ENCODE peak calls at places on chromosomes 4 and X, in nine cellular contexts. X, N, L, B, S, A, Q, F and D are unnamed samples.

GRCh38 chr4:141215972-141216761 is 4.5 kb upstream of the ZNF330 start:
- DNase-seq in X (no peak), N (no peak), L (no peak), B (no peak), S (no peak), A (no peak), Q (no peak), F (no peak), D (no peak)

GRCh38 chr4:89829470-89830138 is 7.4 kb downstream of the SNCA start:
- DNase-seq in X (no peak), N (no peak), L (no peak), B (peak; percentile 86), S (peak; percentile 80), A (no peak), Q (no peak), F (no peak), D (no peak)

GRCh38 chr4:3364199-3364598 is 71.4 kb downstream of the RGS12 start:
- DNase-seq in X (no peak), N (no peak), L (no peak), B (no peak), S (no peak), A (no peak), Q (no peak), F (no peak), D (no peak)

GRCh38 chrX:10177620-10178019 is 20.8 kb downstream of the CLCN4 start:
- DNase-seq in X (no peak), N (no peak), L (no peak), B (no peak), S (no peak), A (no peak), Q (peak; percentile 67), F (no peak), D (no peak)

GRCh38 chrX:103446665-103447302 is 70.4 kb downstream of the BEX3 start:
- DNase-seq in X (no peak), N (peak; percentile 46), L (no peak), B (peak; percentile 68), S (peak; percentile 73), A (no peak), Q (no peak), F (no peak), D (peak; percentile 54)

GRCh38 chr4:183342541-183343533 is 20.6 kb upstream of the CLDN24 start:
- DNase-seq in X (no peak), N (peak; percentile 30), L (no peak), B (no peak), S (no peak), A (no peak), Q (no peak), F (no peak), D (no peak)

GRCh38 chrX:153669174-153669890 is 4.3 kb downstream of the PNCK start:
- DNase-seq in X (peak; percentile 55), N (peak; percentile 62), L (no peak), B (no peak), S (no peak), A (peak; percentile 9), Q (no peak), F (peak; percentile 71), D (no peak)

GRCh38 chr4:54540931-54541330 is 116.8 kb upstream of the KIT start:
- DNase-seq in X (no peak), N (no peak), L (no peak), B (no peak), S (no peak), A (no peak), Q (no peak), F (no peak), D (no peak)

GRCh38 chr4:162406637-162407370 is 243.0 kb upstream of the FSTL5 start:
- DNase-seq in X (no peak), N (no peak), L (no peak), B (no peak), S (no peak), A (no peak), Q (no peak), F (no peak), D (no peak)

GRCh38 chr4:81113024-81113423 is 82.5 kb downstream of the BMP3 start:
- DNase-seq in X (no peak), N (no peak), L (no peak), B (no peak), S (no peak), A (no peak), Q (no peak), F (no peak), D (no peak)

GRCh38 chr4:183287677-183288076 is 32.4 kb downstream of the CLDN22 start:
- DNase-seq in X (no peak), N (no peak), L (no peak), B (no peak), S (no peak), A (no peak), Q (no peak), F (no peak), D (no peak)

GRCh38 chr4:7909966-7910720 is 29.5 kb downstream of the AFAP1 start:
- DNase-seq in X (no peak), N (peak; percentile 10), L (peak; percentile 45), B (peak; percentile 68), S (peak; percentile 65), A (no peak), Q (peak; percentile 87), F (no peak), D (no peak)

GRCh38 chr4:143183513-143184216 is 1.1 kb upstream of the USP38 start:
- DNase-seq in X (no peak), N (no peak), L (no peak), B (no peak), S (no peak), A (no peak), Q (no peak), F (no peak), D (no peak)

GRCh38 chr4:184383497-184384055 is 90.8 kb downstream of the IRF2 start:
- DNase-seq in X (peak; percentile 64), N (no peak), L (peak; percentile 50), B (peak; percentile 97), S (peak; percentile 96), A (peak; percentile 33), Q (peak; percentile 97), F (no peak), D (peak; percentile 90)

GRCh38 chr4:99934891-99935290 is 11.5 kb downstream of the DNAJB14 start:
- DNase-seq in X (no peak), N (no peak), L (no peak), B (no peak), S (no peak), A (no peak), Q (peak; percentile 23), F (no peak), D (no peak)

GRCh38 chrX:7191681-7192110 is 43.7 kb upstream of the PUDP start:
- DNase-seq in X (no peak), N (no peak), L (no peak), B (no peak), S (no peak), A (no peak), Q (peak; percentile 3), F (no peak), D (no peak)
- TF ChIP-seq CTCF in X (no peak), N (peak; percentile 28), L (no peak), B (peak; percentile 22), S (no peak), A (no peak), Q (peak; percentile 42), F (no peak), D (peak; percentile 67)

GRCh38 chrX:96181571-96181970 is 503.1 kb upstream of the DIAPH2 start:
- DNase-seq in X (no peak), N (peak; percentile 40), L (no peak), B (no peak), S (no peak), A (no peak), Q (no peak), F (no peak), D (no peak)

GRCh38 chrX:96182366-96182765 is 502.3 kb upstream of the DIAPH2 start:
- DNase-seq in X (no peak), N (peak; percentile 38), L (no peak), B (peak; percentile 8), S (peak; percentile 65), A (no peak), Q (no peak), F (no peak), D (peak; percentile 2)

DNA sequence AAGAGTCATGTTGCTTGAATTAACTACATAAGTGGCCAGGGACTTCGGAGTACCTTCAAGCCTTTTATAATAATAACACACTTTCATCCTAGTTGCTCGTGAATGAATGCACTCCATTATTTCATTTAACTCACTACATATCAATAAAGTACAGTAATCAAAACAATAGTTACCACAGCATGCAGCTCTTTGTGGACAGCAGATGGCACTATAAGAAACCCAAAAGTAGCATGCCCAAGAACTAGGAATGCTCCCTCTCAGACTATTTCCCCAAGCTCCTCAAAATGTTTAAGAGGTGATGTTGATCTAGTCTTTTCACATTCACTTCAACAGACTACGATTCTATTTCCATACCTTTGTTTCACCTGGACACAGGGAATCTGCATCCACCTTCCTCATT is 500.8 kb upstream of the DIAPH2 start:
- DNase-seq in X (no peak), N (no peak), L (no peak), B (no peak), S (no peak), A (no peak), Q (peak; percentile 0), F (no peak), D (no peak)
- TF ChIP-seq CTCF in X (peak; percentile 28), N (peak; percentile 51), L (no peak), B (peak; percentile 46), S (peak; percentile 43), A (no peak), Q (no peak), F (no peak), D (peak; percentile 62)

DNA sequence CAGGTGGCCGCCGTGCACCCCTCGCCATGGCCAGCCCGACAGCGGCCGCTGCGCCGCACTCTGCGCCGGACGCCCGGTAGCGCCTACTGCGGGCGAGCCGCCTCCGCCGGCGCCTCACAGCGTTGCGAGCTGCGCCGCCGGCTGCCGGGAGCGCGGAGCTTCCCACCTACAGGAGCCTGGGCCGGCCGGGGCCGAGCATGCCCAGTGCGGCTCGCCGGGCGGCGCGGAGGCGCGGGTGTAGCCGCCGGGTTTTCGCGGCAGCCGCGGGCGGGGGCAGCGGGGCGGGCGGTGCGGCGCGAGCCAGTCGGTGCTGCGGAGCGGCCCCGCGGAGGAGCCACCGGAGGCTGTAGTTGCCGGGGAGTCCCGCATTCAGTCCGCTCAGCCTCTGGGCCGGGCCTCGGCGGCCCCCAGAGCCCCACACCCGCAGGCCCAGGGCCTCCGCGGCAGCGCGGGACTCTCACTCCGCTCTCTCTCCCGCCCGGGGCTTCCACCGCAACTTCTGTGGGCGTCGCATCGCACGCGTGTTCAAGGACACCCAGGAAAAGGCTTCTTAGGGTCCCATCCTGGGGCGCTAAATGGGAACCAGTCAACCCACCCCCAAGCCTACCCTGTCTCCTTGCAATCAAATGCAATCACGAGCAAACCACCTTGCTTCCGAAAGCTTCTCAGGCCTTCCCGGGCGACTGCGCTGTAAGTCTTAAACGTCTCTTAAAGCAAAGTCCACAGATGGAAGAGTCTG is at the start of gene MFAP3L:
- DNase-seq in X (peak; percentile 71), N (peak; percentile 97), L (peak; percentile 90), B (peak; percentile 89), S (peak; percentile 96), A (peak; percentile 72), Q (peak; percentile 89), F (peak; percentile 88), D (peak; percentile 78)
- TF ChIP-seq CTCF in X (no peak), N (peak; percentile 20), L (no peak), B (no peak), S (no peak), A (no peak), Q (no peak), F (no peak), D (no peak)

DNA sequence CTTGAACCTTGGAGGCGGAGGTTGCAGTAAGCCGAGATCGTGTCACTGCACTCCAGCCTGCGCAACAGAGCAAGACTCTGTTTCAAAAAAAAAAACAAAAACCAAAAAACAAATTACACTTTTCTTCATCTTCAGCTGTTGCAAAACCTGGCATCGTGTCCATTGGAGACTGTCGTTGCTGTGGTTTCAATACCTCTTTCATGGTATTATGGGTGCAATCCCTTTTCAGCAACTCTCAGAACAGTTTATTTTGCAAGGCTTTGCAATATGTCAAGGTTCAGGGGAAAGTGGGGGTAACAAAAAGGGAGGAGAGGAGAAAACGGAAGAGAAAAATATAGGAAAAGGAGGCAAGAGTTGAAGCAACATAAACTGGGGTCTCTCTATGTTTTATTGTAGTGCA is 40.8 kb downstream of the ARSD start:
- DNase-seq in X (no peak), N (no peak), L (no peak), B (no peak), S (no peak), A (no peak), Q (peak; percentile 43), F (no peak), D (no peak)
- TF ChIP-seq CTCF in X (no peak), N (no peak), L (no peak), B (no peak), S (no peak), A (no peak), Q (no peak), F (no peak), D (no peak)